ENCODE peak calls at places on chromosomes 11 and 22, in six cellular contexts. One of them, this sample, is unnamed.

GRCh38 chr22:33357894-33358440 is 299.8 kb upstream of the SYN3 start:
- DNase-seq in NCI-H1092 treated with DMSO at 0.1 percent for 48 hours: peak
- DNase-seq in CD4-positive, alpha-beta T cell: no peak
- DNase-seq in COLO829: no peak
- DNase-seq in amniotic stem cell: no peak
- DNase-seq in A549: no peak
- DNase-seq in this sample: no peak

GRCh38 chr11:94737171-94737611 is 31.0 kb upstream of the AMOTL1 start:
- DNase-seq in NCI-H1092 treated with DMSO at 0.1 percent for 48 hours: no peak
- DNase-seq in CD4-positive, alpha-beta T cell: no peak
- DNase-seq in COLO829: no peak
- DNase-seq in amniotic stem cell: no peak
- DNase-seq in A549: peak
- DNase-seq in this sample: peak

GRCh38 chr22:42444060-42444904 is 12.1 kb upstream of the NFAM1 start:
- DNase-seq in NCI-H1092 treated with DMSO at 0.1 percent for 48 hours: peak
- DNase-seq in CD4-positive, alpha-beta T cell: peak
- DNase-seq in COLO829: peak
- DNase-seq in amniotic stem cell: peak
- DNase-seq in A549: peak
- DNase-seq in this sample: peak

GRCh38 chr11:111301004-111301839 is 2.9 kb downstream of the POU2AF3 start:
- DNase-seq in NCI-H1092 treated with DMSO at 0.1 percent for 48 hours: peak
- DNase-seq in CD4-positive, alpha-beta T cell: no peak
- DNase-seq in COLO829: no peak
- DNase-seq in amniotic stem cell: no peak
- DNase-seq in A549: no peak
- DNase-seq in this sample: no peak

GRCh38 chr22:22357024-22357868 is 112.7 kb downstream of the VPREB1 start:
- DNase-seq in NCI-H1092 treated with DMSO at 0.1 percent for 48 hours: peak
- DNase-seq in CD4-positive, alpha-beta T cell: peak
- DNase-seq in COLO829: peak
- DNase-seq in amniotic stem cell: no peak
- DNase-seq in A549: peak
- DNase-seq in this sample: peak

GRCh38 chr11:94168882-94169281 is 40.2 kb downstream of the PANX1 start:
- DNase-seq in NCI-H1092 treated with DMSO at 0.1 percent for 48 hours: no peak
- DNase-seq in CD4-positive, alpha-beta T cell: no peak
- DNase-seq in COLO829: no peak
- DNase-seq in amniotic stem cell: no peak
- DNase-seq in A549: no peak
- DNase-seq in this sample: no peak

GRCh38 chr11:8040921-8041285 is 40.1 kb upstream of the TUB start:
- DNase-seq in NCI-H1092 treated with DMSO at 0.1 percent for 48 hours: no peak
- DNase-seq in CD4-positive, alpha-beta T cell: no peak
- DNase-seq in COLO829: no peak
- DNase-seq in amniotic stem cell: no peak
- DNase-seq in A549: no peak
- DNase-seq in this sample: no peak

GRCh38 chr22:36374603-36375024 is 13.2 kb downstream of the MYH9 start:
- DNase-seq in NCI-H1092 treated with DMSO at 0.1 percent for 48 hours: no peak
- DNase-seq in CD4-positive, alpha-beta T cell: peak
- DNase-seq in COLO829: no peak
- DNase-seq in amniotic stem cell: no peak
- DNase-seq in A549: peak
- DNase-seq in this sample: peak

GRCh38 chr11:61160487-61161189 is 588 bp downstream of the VPS37C start:
- DNase-seq in NCI-H1092 treated with DMSO at 0.1 percent for 48 hours: no peak
- DNase-seq in CD4-positive, alpha-beta T cell: no peak
- DNase-seq in COLO829: no peak
- DNase-seq in amniotic stem cell: no peak
- DNase-seq in A549: no peak
- DNase-seq in this sample: no peak

GRCh38 chr22:43919106-43919965 is 4.3 kb upstream of the PNPLA3 start:
- DNase-seq in NCI-H1092 treated with DMSO at 0.1 percent for 48 hours: no peak
- DNase-seq in CD4-positive, alpha-beta T cell: no peak
- DNase-seq in COLO829: no peak
- DNase-seq in amniotic stem cell: no peak
- DNase-seq in A549: no peak
- DNase-seq in this sample: peak

GRCh38 chr11:95485115-95485900 is 254.3 kb upstream of the SESN3 start:
- DNase-seq in NCI-H1092 treated with DMSO at 0.1 percent for 48 hours: no peak
- DNase-seq in CD4-positive, alpha-beta T cell: no peak
- DNase-seq in COLO829: no peak
- DNase-seq in amniotic stem cell: no peak
- DNase-seq in A549: no peak
- DNase-seq in this sample: no peak

GRCh38 chr11:8959546-8960166 is 4.6 kb downstream of the TMEM9B start:
- DNase-seq in NCI-H1092 treated with DMSO at 0.1 percent for 48 hours: peak
- DNase-seq in CD4-positive, alpha-beta T cell: no peak
- DNase-seq in COLO829: peak
- DNase-seq in amniotic stem cell: peak
- DNase-seq in A549: peak
- DNase-seq in this sample: peak

GRCh38 chr11:65127473-65128181 is 5.5 kb downstream of the MRPL49 start:
- DNase-seq in NCI-H1092 treated with DMSO at 0.1 percent for 48 hours: no peak
- DNase-seq in CD4-positive, alpha-beta T cell: no peak
- DNase-seq in COLO829: no peak
- DNase-seq in amniotic stem cell: no peak
- DNase-seq in A549: no peak
- DNase-seq in this sample: no peak

GRCh38 chr11:33656768-33657167 is 43.9 kb downstream of the C11orf91 start:
- DNase-seq in NCI-H1092 treated with DMSO at 0.1 percent for 48 hours: no peak
- DNase-seq in CD4-positive, alpha-beta T cell: no peak
- DNase-seq in COLO829: no peak
- DNase-seq in amniotic stem cell: no peak
- DNase-seq in A549: no peak
- DNase-seq in this sample: no peak

GRCh38 chr22:48961705-48962104 is 866.0 kb downstream of the BRD1 start:
- DNase-seq in NCI-H1092 treated with DMSO at 0.1 percent for 48 hours: no peak
- DNase-seq in CD4-positive, alpha-beta T cell: no peak
- DNase-seq in COLO829: no peak
- DNase-seq in amniotic stem cell: no peak
- DNase-seq in A549: no peak
- DNase-seq in this sample: no peak

GRCh38 chr11:15969281-15969680 is 387.1 kb downstream of the SOX6 start:
- DNase-seq in NCI-H1092 treated with DMSO at 0.1 percent for 48 hours: no peak
- DNase-seq in CD4-positive, alpha-beta T cell: no peak
- DNase-seq in COLO829: peak
- DNase-seq in amniotic stem cell: peak
- DNase-seq in A549: peak
- DNase-seq in this sample: peak

GRCh38 chr11:77126156-77126775 is 1.8 kb upstream of the MYO7A start:
- DNase-seq in NCI-H1092 treated with DMSO at 0.1 percent for 48 hours: no peak
- DNase-seq in CD4-positive, alpha-beta T cell: no peak
- DNase-seq in COLO829: no peak
- DNase-seq in amniotic stem cell: no peak
- DNase-seq in A549: no peak
- DNase-seq in this sample: no peak

GRCh38 chr22:38504731-38505594 is 1.1 kb downstream of the DDX17 start:
- DNase-seq in NCI-H1092 treated with DMSO at 0.1 percent for 48 hours: peak
- DNase-seq in CD4-positive, alpha-beta T cell: peak
- DNase-seq in COLO829: no peak
- DNase-seq in amniotic stem cell: no peak
- DNase-seq in A549: peak
- DNase-seq in this sample: peak

GRCh38 chr22:47210686-47211085 is 448.2 kb downstream of the TBC1D22A start:
- DNase-seq in NCI-H1092 treated with DMSO at 0.1 percent for 48 hours: no peak
- DNase-seq in CD4-positive, alpha-beta T cell: no peak
- DNase-seq in COLO829: no peak
- DNase-seq in amniotic stem cell: no peak
- DNase-seq in A549: no peak
- DNase-seq in this sample: no peak

GRCh38 chr22:29670615-29671014 is 49.2 kb upstream of the CABP7 start:
- DNase-seq in NCI-H1092 treated with DMSO at 0.1 percent for 48 hours: no peak
- DNase-seq in CD4-positive, alpha-beta T cell: no peak
- DNase-seq in COLO829: no peak
- DNase-seq in amniotic stem cell: no peak
- DNase-seq in A549: no peak
- DNase-seq in this sample: no peak

GRCh38 chr11:130435671-130436070 is 7.3 kb upstream of the ADAMTS8 start:
- DNase-seq in NCI-H1092 treated with DMSO at 0.1 percent for 48 hours: no peak
- DNase-seq in CD4-positive, alpha-beta T cell: no peak
- DNase-seq in COLO829: no peak
- DNase-seq in amniotic stem cell: no peak
- DNase-seq in A549: no peak
- DNase-seq in this sample: peak

GRCh38 chr11:70857885-70858284 is 394.5 kb downstream of the SHANK2 start:
- DNase-seq in NCI-H1092 treated with DMSO at 0.1 percent for 48 hours: no peak
- DNase-seq in CD4-positive, alpha-beta T cell: no peak
- DNase-seq in COLO829: no peak
- DNase-seq in amniotic stem cell: no peak
- DNase-seq in A549: no peak
- DNase-seq in this sample: no peak

GRCh38 chr22:45612451-45612901 is 59.2 kb upstream of the ATXN10 start:
- DNase-seq in NCI-H1092 treated with DMSO at 0.1 percent for 48 hours: no peak
- DNase-seq in CD4-positive, alpha-beta T cell: peak
- DNase-seq in COLO829: no peak
- DNase-seq in amniotic stem cell: peak
- DNase-seq in A549: no peak
- DNase-seq in this sample: peak

GRCh38 chr11:1701041-1701807 is 4.2 kb downstream of the KRTAP5-6 start:
- DNase-seq in NCI-H1092 treated with DMSO at 0.1 percent for 48 hours: no peak
- DNase-seq in CD4-positive, alpha-beta T cell: no peak
- DNase-seq in COLO829: peak
- DNase-seq in amniotic stem cell: no peak
- DNase-seq in A549: no peak
- DNase-seq in this sample: no peak

GRCh38 chr11:67027943-67028542 is 5.1 kb downstream of the SYT12 start:
- DNase-seq in NCI-H1092 treated with DMSO at 0.1 percent for 48 hours: no peak
- DNase-seq in CD4-positive, alpha-beta T cell: no peak
- DNase-seq in COLO829: no peak
- DNase-seq in amniotic stem cell: no peak
- DNase-seq in A549: no peak
- DNase-seq in this sample: no peak

GRCh38 chr11:69144719-69145365 is 10.9 kb upstream of the SMIM38 start:
- DNase-seq in NCI-H1092 treated with DMSO at 0.1 percent for 48 hours: no peak
- DNase-seq in CD4-positive, alpha-beta T cell: no peak
- DNase-seq in COLO829: no peak
- DNase-seq in amniotic stem cell: peak
- DNase-seq in A549: no peak
- DNase-seq in this sample: no peak

GRCh38 chr11:118918128-118918685 is 7.5 kb downstream of the BCL9L start:
- DNase-seq in NCI-H1092 treated with DMSO at 0.1 percent for 48 hours: peak
- DNase-seq in CD4-positive, alpha-beta T cell: peak
- DNase-seq in COLO829: no peak
- DNase-seq in amniotic stem cell: peak
- DNase-seq in A549: peak
- DNase-seq in this sample: peak

GRCh38 chr11:125345706-125346561 is 150.1 kb downstream of the FEZ1 start:
- DNase-seq in NCI-H1092 treated with DMSO at 0.1 percent for 48 hours: peak
- DNase-seq in CD4-positive, alpha-beta T cell: peak
- DNase-seq in COLO829: peak
- DNase-seq in amniotic stem cell: no peak
- DNase-seq in A549: peak
- DNase-seq in this sample: peak

GRCh38 chr11:3947084-3947483 is 91.6 kb downstream of the STIM1 start:
- DNase-seq in NCI-H1092 treated with DMSO at 0.1 percent for 48 hours: peak
- DNase-seq in CD4-positive, alpha-beta T cell: peak
- DNase-seq in COLO829: no peak
- DNase-seq in amniotic stem cell: no peak
- DNase-seq in A549: no peak
- DNase-seq in this sample: peak

GRCh38 chr22:50244420-50245213 is at the start of gene TUBGCP6:
- DNase-seq in NCI-H1092 treated with DMSO at 0.1 percent for 48 hours: peak
- DNase-seq in CD4-positive, alpha-beta T cell: peak
- DNase-seq in COLO829: peak
- DNase-seq in amniotic stem cell: peak
- DNase-seq in A549: peak
- DNase-seq in this sample: peak

GRCh38 chr11:12319734-12320387 is 57.5 kb upstream of the PARVA start:
- DNase-seq in NCI-H1092 treated with DMSO at 0.1 percent for 48 hours: peak
- DNase-seq in CD4-positive, alpha-beta T cell: no peak
- DNase-seq in COLO829: no peak
- DNase-seq in amniotic stem cell: no peak
- DNase-seq in A549: no peak
- DNase-seq in this sample: no peak

GRCh38 chr11:26834601-26835000 is 112.7 kb upstream of the SLC5A12 start:
- DNase-seq in NCI-H1092 treated with DMSO at 0.1 percent for 48 hours: no peak
- DNase-seq in CD4-positive, alpha-beta T cell: no peak
- DNase-seq in COLO829: no peak
- DNase-seq in amniotic stem cell: no peak
- DNase-seq in A549: no peak
- DNase-seq in this sample: no peak